ENCODE peak calls at places on chromosomes 12 and 14, in four cellular contexts. One of them, this sample, is unnamed.

GRCh38 chr14:32472081-32472480 is 143.0 kb downstream of the AKAP6 start:
- DNase-seq in GM12891: no peak
- DNase-seq in K562: no peak
- DNase-seq in GM12878: no peak
- DNase-seq in this sample: no peak

GRCh38 chr12:53365245-53365904 is 14.6 kb upstream of the SP1 start:
- DNase-seq in GM12891: no peak
- DNase-seq in K562: peak; percentile 82
- DNase-seq in GM12878: no peak
- DNase-seq in this sample: no peak

GRCh38 chr12:125549171-125549570 is 483.9 kb downstream of the AACS start:
- DNase-seq in GM12891: no peak
- DNase-seq in K562: no peak
- DNase-seq in GM12878: no peak
- DNase-seq in this sample: no peak

GRCh38 chr12:31325524-31325875 is 450 bp downstream of the SINHCAF start:
- DNase-seq in GM12891: peak; percentile 18
- DNase-seq in K562: no peak
- DNase-seq in GM12878: no peak
- DNase-seq in this sample: no peak

GRCh38 chr14:103194256-103195045 is 71.2 kb downstream of the TNFAIP2 start:
- DNase-seq in GM12891: no peak
- DNase-seq in K562: no peak
- DNase-seq in GM12878: no peak
- DNase-seq in this sample: peak; percentile 58

GRCh38 chr12:87136330-87136976 is 880.3 kb upstream of the MGAT4C start:
- DNase-seq in GM12891: no peak
- DNase-seq in K562: no peak
- DNase-seq in GM12878: no peak
- DNase-seq in this sample: no peak

GRCh38 chr14:36129181-36129580 is 47.3 kb downstream of the PTCSC3 start:
- DNase-seq in GM12891: no peak
- DNase-seq in K562: no peak
- DNase-seq in GM12878: no peak
- DNase-seq in this sample: no peak

GRCh38 chr12:116249938-116250337 is 27.6 kb downstream of the MED13L start:
- DNase-seq in GM12891: no peak
- DNase-seq in K562: no peak
- DNase-seq in GM12878: no peak
- DNase-seq in this sample: no peak

GRCh38 chr14:71011479-71011878 is 104.2 kb downstream of the PCNX1 start:
- DNase-seq in GM12891: no peak
- DNase-seq in K562: no peak
- DNase-seq in GM12878: no peak
- DNase-seq in this sample: no peak

GRCh38 chr12:14239350-14239934 is 126.0 kb upstream of the ATF7IP start:
- DNase-seq in GM12891: no peak
- DNase-seq in K562: no peak
- DNase-seq in GM12878: peak; percentile 86
- DNase-seq in this sample: peak; percentile 50

GRCh38 chr12:2666846-2667245 is 127.9 kb upstream of the FKBP4 start:
- DNase-seq in GM12891: no peak
- DNase-seq in K562: no peak
- DNase-seq in GM12878: no peak
- DNase-seq in this sample: no peak

GRCh38 chr14:91875515-91876286 is 8.4 kb upstream of the TC2N start:
- DNase-seq in GM12891: no peak
- DNase-seq in K562: no peak
- DNase-seq in GM12878: no peak
- DNase-seq in this sample: no peak

GRCh38 chr14:26008290-26008689 is 589.5 kb downstream of the NOVA1 start:
- DNase-seq in GM12891: no peak
- DNase-seq in K562: no peak
- DNase-seq in GM12878: no peak
- DNase-seq in this sample: no peak

GRCh38 chr12:75479963-75480461 is 543 bp upstream of the GLIPR1 start:
- DNase-seq in GM12891: no peak
- DNase-seq in K562: no peak
- DNase-seq in GM12878: no peak
- DNase-seq in this sample: no peak

GRCh38 chr14:96213871-96214465 is 9.3 kb downstream of the BDKRB2 start:
- DNase-seq in GM12891: no peak
- DNase-seq in K562: no peak
- DNase-seq in GM12878: no peak
- DNase-seq in this sample: no peak

GRCh38 chr12:113019045-113019444 is 37.5 kb upstream of the DTX1 start:
- DNase-seq in GM12891: no peak
- DNase-seq in K562: no peak
- DNase-seq in GM12878: no peak
- DNase-seq in this sample: no peak

GRCh38 chr14:91396959-91397815 is 20.4 kb downstream of the CCDC88C start:
- DNase-seq in GM12891: peak; percentile 78
- DNase-seq in K562: peak; percentile 19
- DNase-seq in GM12878: no peak
- DNase-seq in this sample: peak; percentile 88

GRCh38 chr12:66156654-66157053 is 13.1 kb downstream of the TMBIM4 start:
- DNase-seq in GM12891: no peak
- DNase-seq in K562: no peak
- DNase-seq in GM12878: no peak
- DNase-seq in this sample: no peak

GRCh38 chr14:89429206-89430091 is 12.4 kb upstream of the FOXN3 start:
- DNase-seq in GM12891: no peak
- DNase-seq in K562: no peak
- DNase-seq in GM12878: no peak
- DNase-seq in this sample: no peak

GRCh38 chr12:108744021-108744897 is 12.9 kb upstream of the CORO1C start:
- DNase-seq in GM12891: no peak
- DNase-seq in K562: no peak
- DNase-seq in GM12878: no peak
- DNase-seq in this sample: peak; percentile 87

GRCh38 chr12:54591001-54591591 is 2.6 kb upstream of the PPP1R1A start:
- DNase-seq in GM12891: no peak
- DNase-seq in K562: no peak
- DNase-seq in GM12878: no peak
- DNase-seq in this sample: no peak

GRCh38 chr14:104898195-104898558 is 26.5 kb upstream of the PLD4 start:
- DNase-seq in GM12891: peak; percentile 9
- DNase-seq in K562: no peak
- DNase-seq in GM12878: no peak
- DNase-seq in this sample: no peak

GRCh38 chr14:99517046-99517642 is 35.9 kb downstream of the CCNK start:
- DNase-seq in GM12891: no peak
- DNase-seq in K562: no peak
- DNase-seq in GM12878: no peak
- DNase-seq in this sample: no peak

GRCh38 chr12:3150820-3151590 is 73.8 kb downstream of the TSPAN9 start:
- DNase-seq in GM12891: no peak
- DNase-seq in K562: no peak
- DNase-seq in GM12878: no peak
- DNase-seq in this sample: no peak

GRCh38 chr14:95297832-95298231 is 21.9 kb downstream of the CLMN start:
- DNase-seq in GM12891: no peak
- DNase-seq in K562: no peak
- DNase-seq in GM12878: no peak
- DNase-seq in this sample: no peak

GRCh38 chr14:61491224-61491623 is 169.8 kb downstream of the PRKCH start:
- DNase-seq in GM12891: no peak
- DNase-seq in K562: no peak
- DNase-seq in GM12878: no peak
- DNase-seq in this sample: no peak

GRCh38 chr14:76644875-76645518 is 116.3 kb upstream of the VASH1 start:
- DNase-seq in GM12891: peak; percentile 29
- DNase-seq in K562: peak; percentile 42
- DNase-seq in GM12878: no peak
- DNase-seq in this sample: peak; percentile 0

GRCh38 chr12:51406859-51407258 is 15.7 kb upstream of the GALNT6 start:
- DNase-seq in GM12891: no peak
- DNase-seq in K562: no peak
- DNase-seq in GM12878: no peak
- DNase-seq in this sample: no peak

GRCh38 chr14:36848213-36848612 is 186.6 kb downstream of the PAX9 start:
- DNase-seq in GM12891: no peak
- DNase-seq in K562: no peak
- DNase-seq in GM12878: no peak
- DNase-seq in this sample: no peak

GRCh38 chr12:94267907-94268575 is 119.7 kb downstream of the PLXNC1 start:
- DNase-seq in GM12891: no peak
- DNase-seq in K562: no peak
- DNase-seq in GM12878: no peak
- DNase-seq in this sample: no peak

GRCh38 chr12:21301-22189 is 45.0 kb upstream of the IQSEC3 start:
- DNase-seq in GM12891: no peak
- DNase-seq in K562: no peak
- DNase-seq in GM12878: peak; percentile 11
- DNase-seq in this sample: no peak

GRCh38 chr12:19893514-19893913 is 454.2 kb downstream of the AEBP2 start:
- DNase-seq in GM12891: no peak
- DNase-seq in K562: no peak
- DNase-seq in GM12878: no peak
- DNase-seq in this sample: no peak

GRCh38 chr12:52049688-52050087 is 1.6 kb upstream of the NR4A1 start:
- DNase-seq in GM12891: no peak
- DNase-seq in K562: no peak
- DNase-seq in GM12878: no peak
- DNase-seq in this sample: no peak

GRCh38 chr12:45407967-45408743 is 192.3 kb downstream of the ANO6 start:
- DNase-seq in GM12891: no peak
- DNase-seq in K562: no peak
- DNase-seq in GM12878: no peak
- DNase-seq in this sample: no peak

GRCh38 chr12:109897029-109897428 is 3.0 kb upstream of the TCHP start:
- DNase-seq in GM12891: no peak
- DNase-seq in K562: no peak
- DNase-seq in GM12878: no peak
- DNase-seq in this sample: no peak

GRCh38 chr14:38042356-38042755 is 165.3 kb upstream of the SSTR1 start:
- DNase-seq in GM12891: no peak
- DNase-seq in K562: no peak
- DNase-seq in GM12878: no peak
- DNase-seq in this sample: no peak

GRCh38 chr12:59067068-59067467 is 146.8 kb upstream of the LRIG3 start:
- DNase-seq in GM12891: no peak
- DNase-seq in K562: no peak
- DNase-seq in GM12878: no peak
- DNase-seq in this sample: no peak

GRCh38 chr14:41144370-41144769 is 462.3 kb upstream of the LRFN5 start:
- DNase-seq in GM12891: no peak
- DNase-seq in K562: no peak
- DNase-seq in GM12878: no peak
- DNase-seq in this sample: no peak

GRCh38 chr14:72878746-72879145 is 15.2 kb downstream of the DPF3 start:
- DNase-seq in GM12891: no peak
- DNase-seq in K562: no peak
- DNase-seq in GM12878: no peak
- DNase-seq in this sample: no peak
- TF ChIP-seq SPI1 in GM12891: no peak
- TF ChIP-seq SPI1 in K562: no peak
- TF ChIP-seq SPI1 in GM12878: no peak
- TF ChIP-seq SPI1 in this sample: no peak

DNA sequence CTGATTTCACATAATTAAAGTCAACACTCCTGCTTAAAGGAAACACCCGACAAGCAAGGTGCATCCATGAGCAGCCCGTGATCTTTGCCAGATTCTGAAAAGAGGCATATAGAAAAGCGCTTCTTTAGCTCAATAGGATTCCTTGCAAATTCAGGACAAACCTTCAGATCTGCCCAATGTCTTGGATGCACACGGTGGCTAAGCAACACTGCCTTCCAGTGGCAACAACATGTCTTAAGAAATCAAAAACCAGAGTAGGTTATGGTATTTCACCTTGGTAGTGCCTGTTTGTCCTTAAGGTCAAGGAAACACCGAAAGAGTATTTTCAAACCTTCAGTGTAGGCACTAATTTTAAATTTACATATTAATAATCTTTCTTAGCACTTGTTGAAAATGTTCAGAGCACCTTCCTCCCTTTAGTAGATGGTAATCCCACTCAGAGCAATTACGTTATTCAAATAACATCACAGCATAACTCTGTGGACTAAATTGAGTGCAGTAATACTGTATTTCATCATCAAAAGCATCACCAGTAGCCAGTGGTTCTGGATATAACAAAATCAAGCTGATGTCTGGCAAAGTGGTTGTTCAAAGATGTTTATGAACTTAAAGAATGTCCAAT is 58.0 kb upstream of the CDKN3 start:
- DNase-seq in GM12891: no peak
- DNase-seq in K562: peak; percentile 19
- DNase-seq in GM12878: no peak
- DNase-seq in this sample: no peak
- TF ChIP-seq SPI1 in GM12891: no peak
- TF ChIP-seq SPI1 in K562: no peak
- TF ChIP-seq SPI1 in GM12878: no peak
- TF ChIP-seq SPI1 in this sample: no peak

GRCh38 chr14:101352567-101352966 is 208.7 kb upstream of the DIO3 start:
- DNase-seq in GM12891: no peak
- DNase-seq in K562: no peak
- DNase-seq in GM12878: no peak
- DNase-seq in this sample: no peak
- TF ChIP-seq SPI1 in GM12891: no peak
- TF ChIP-seq SPI1 in K562: no peak
- TF ChIP-seq SPI1 in GM12878: no peak
- TF ChIP-seq SPI1 in this sample: no peak

DNA sequence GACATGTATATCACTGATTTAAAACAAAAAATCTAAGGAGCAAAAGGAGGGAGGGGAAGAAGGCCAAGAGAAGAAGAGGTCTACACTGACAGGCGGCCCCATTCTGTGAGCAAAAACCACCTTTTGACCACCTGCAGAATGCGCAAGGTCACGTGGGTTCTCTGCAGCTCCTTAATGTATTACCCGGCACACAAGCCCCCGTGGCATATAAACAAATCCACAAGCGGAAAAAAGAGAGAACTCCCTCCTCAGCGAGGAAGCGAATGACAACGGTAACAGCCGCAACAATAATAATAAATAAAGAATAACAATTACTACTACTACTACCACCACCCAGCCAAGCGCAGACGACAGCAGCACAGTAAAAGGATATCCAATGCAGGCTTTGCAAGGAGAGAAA is 1.3 kb downstream of the KSR2 start:
- DNase-seq in GM12891: no peak
- DNase-seq in K562: no peak
- DNase-seq in GM12878: no peak
- DNase-seq in this sample: no peak
- TF ChIP-seq SPI1 in GM12891: no peak
- TF ChIP-seq SPI1 in K562: no peak
- TF ChIP-seq SPI1 in GM12878: no peak
- TF ChIP-seq SPI1 in this sample: no peak

This sample was measured in HL-60.